ENCODE peak calls at places on chromosomes 11 and 22, in nine cellular contexts. M, I, E, L, H, D, A, W and G are unnamed samples. For H3K9me3, the result is how much of the 10 kb centered on the place peaks cover.

GRCh38 chr11:47514825-47515647 is 37.9 kb downstream of the CELF1 start:
- DNase-seq in W (no peak), A (no peak), H (peak), M (peak), L (no peak), E (no peak), D (peak), I (no peak), G (peak)

GRCh38 chr11:73028621-73029020 is 113.5 kb downstream of the FCHSD2 start:
- DNase-seq in L (no peak), I (no peak), M (no peak), E (no peak), H (no peak), A (no peak), D (no peak), W (no peak), G (no peak)

GRCh38 chr11:14357843-14358728 is 897 bp downstream of the RRAS2 start:
- DNase-seq in W (peak), A (peak), D (peak), E (no peak), M (peak), L (peak), I (peak), H (peak), G (peak)

GRCh38 chr11:131389582-131389981 is 19.2 kb downstream of the NTM start:
- DNase-seq in W (no peak), L (no peak), H (no peak), D (no peak), I (no peak), E (no peak), A (no peak), M (no peak), G (no peak)

GRCh38 chr22:24695958-24696511 is 78.5 kb downstream of the PIWIL3 start:
- DNase-seq in I (no peak), H (peak), E (no peak), W (peak), L (no peak), A (no peak), D (peak), M (no peak), G (no peak)

GRCh38 chr22:39958916-39959639 is 1.1 kb upstream of the TMA7B start:
- DNase-seq in I (no peak), H (no peak), L (no peak), D (no peak), W (no peak), E (no peak), M (no peak), A (no peak), G (no peak)

GRCh38 chr22:42340695-42341383 is 70.4 kb upstream of the TCF20 start:
- DNase-seq in L (no peak), H (no peak), W (no peak), E (no peak), I (no peak), D (no peak), A (no peak), M (no peak), G (no peak)

GRCh38 chr11:32079511-32079910 is 11.4 kb upstream of the RCN1 start:
- DNase-seq in M (no peak), W (no peak), E (no peak), A (no peak), L (no peak), I (no peak), H (no peak), D (no peak), G (no peak)

GRCh38 chr11:4090258-4090657 is 4.3 kb upstream of the RRM1 start:
- DNase-seq in A (no peak), I (no peak), W (no peak), L (no peak), D (no peak), H (no peak), M (no peak), E (no peak), G (no peak)

GRCh38 chr11:12175694-12176241 is 65.4 kb downstream of the MICAL2 start:
- DNase-seq in W (peak), L (no peak), I (no peak), M (peak), A (no peak), D (no peak), E (no peak), H (peak), G (peak)

GRCh38 chr22:26981520-26981919 is 324.1 kb downstream of the MIAT start:
- DNase-seq in W (no peak), H (peak), A (no peak), E (no peak), D (no peak), L (no peak), I (no peak), M (no peak), G (peak)

GRCh38 chr11:69825941-69826340 is 6.7 kb upstream of the FGF3 start:
- DNase-seq in D (no peak), M (no peak), H (no peak), A (no peak), L (no peak), W (no peak), I (no peak), E (no peak), G (no peak)

GRCh38 chr11:118224512-118225180 is at the start of gene JAML:
- DNase-seq in L (peak), I (peak), M (no peak), H (no peak), A (no peak), D (no peak), E (peak), W (no peak), G (no peak)

GRCh38 chr11:121310908-121311307 is 18.3 kb downstream of the SC5D start:
- DNase-seq in H (no peak), E (no peak), I (no peak), D (no peak), A (no peak), L (no peak), M (no peak), W (no peak), G (no peak)

GRCh38 chr11:133239530-133239929 is 292.8 kb downstream of the OPCML start:
- DNase-seq in W (no peak), D (no peak), I (no peak), A (no peak), L (no peak), E (no peak), M (no peak), H (no peak), G (no peak)

GRCh38 chr22:20803696-20804324 is 29.9 kb downstream of the SERPIND1 start:
- DNase-seq in H (peak), D (no peak), W (no peak), I (peak), A (no peak), L (no peak), M (no peak), E (peak), G (peak)

GRCh38 chr11:128468106-128468505 is 119.3 kb downstream of the ETS1 start:
- DNase-seq in I (no peak), H (no peak), A (no peak), D (no peak), E (no peak), M (no peak), W (no peak), L (no peak), G (no peak)

DNA sequence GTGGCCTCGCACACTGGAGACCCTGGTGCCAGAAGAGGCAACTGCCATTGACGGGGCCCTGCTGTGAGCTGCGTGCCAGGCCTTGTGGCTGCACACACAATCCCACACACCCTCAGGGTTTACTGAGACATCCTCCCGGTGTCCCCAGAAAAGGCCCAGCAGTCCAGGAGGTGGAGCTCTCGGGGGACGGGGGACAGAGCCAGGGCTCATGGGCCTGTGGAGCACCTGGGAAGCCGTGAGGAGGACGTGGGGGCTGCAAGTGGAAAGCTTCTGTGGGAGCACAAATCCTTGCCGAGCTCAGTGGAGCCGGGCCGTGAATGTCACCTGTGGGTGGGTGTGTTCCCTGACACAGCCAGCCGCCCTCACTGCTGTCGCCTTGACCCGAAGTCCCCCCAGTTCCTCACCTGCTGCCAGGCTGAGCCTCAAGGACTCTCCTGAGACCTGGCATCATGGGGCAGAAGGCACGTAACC is 609.7 kb downstream of the TBC1D22A start:
- DNase-seq in E (no peak), D (no peak), I (no peak), M (no peak), W (no peak), A (no peak), L (no peak), H (no peak), G (no peak)
- H3K9me3 ChIP-seq in E (under half), D (under half), I (under half), M (under half), W (under half), A (under half), L (under half), H (under half), G (under half)

GRCh38 chr11:64549969-64550368 is 41.1 kb upstream of the SLC22A12 start:
- DNase-seq in W (no peak), M (no peak), D (no peak), H (no peak), I (no peak), L (no peak), E (no peak), A (no peak), G (no peak)

GRCh38 chr11:64558065-64558745 is 32.8 kb upstream of the SLC22A12 start:
- DNase-seq in D (no peak), H (no peak), M (no peak), I (no peak), E (no peak), A (no peak), W (peak), L (no peak), G (no peak)

GRCh38 chr11:64556044-64556720 is 34.8 kb upstream of the SLC22A12 start:
- DNase-seq in M (no peak), H (no peak), E (no peak), A (no peak), W (peak), I (no peak), D (no peak), L (no peak), G (no peak)

GRCh38 chr11:64556721-64557250 is 34.2 kb upstream of the SLC22A12 start:
- DNase-seq in I (no peak), E (no peak), W (peak), L (no peak), M (no peak), D (no peak), H (no peak), A (no peak), G (no peak)

DNA sequence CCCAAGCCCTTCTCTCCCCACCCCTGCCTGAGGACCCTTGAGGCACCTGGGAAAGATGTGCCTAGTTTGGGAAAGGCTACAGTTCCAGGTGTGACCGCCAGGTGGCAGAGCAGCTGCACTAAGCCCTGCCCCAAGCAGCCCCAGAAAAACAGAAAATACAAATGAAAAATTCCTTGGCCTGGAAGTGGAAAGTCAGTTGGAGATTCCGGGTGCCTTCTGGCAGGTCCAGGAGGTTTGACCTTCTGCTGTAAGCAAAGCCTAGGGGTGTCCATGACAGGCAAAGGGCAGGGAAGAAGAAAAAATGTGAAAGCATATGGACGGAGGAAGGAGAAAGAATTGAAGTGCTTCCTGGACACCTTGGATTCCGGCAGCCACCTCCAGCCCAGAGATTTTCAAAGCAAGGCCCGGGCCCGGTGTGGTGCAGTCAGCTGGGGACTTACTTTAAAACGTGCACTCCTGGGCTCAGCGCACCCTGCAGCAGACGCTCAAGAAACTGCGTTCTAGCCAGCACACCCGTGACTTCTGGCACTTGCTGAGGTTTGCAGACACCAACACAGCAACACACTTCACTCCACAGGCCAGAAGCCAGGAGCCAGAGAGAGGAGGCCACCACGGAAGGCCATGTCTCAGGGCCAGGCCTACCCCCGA is 37.3 kb upstream of the SLC22A12 start:
- DNase-seq in M (no peak), W (peak), A (peak), L (peak), I (no peak), E (peak), H (peak), D (peak), G (peak)
- H3K4me3 ChIP-seq in M (no peak), W (no peak), A (no peak), L (no peak), I (no peak), E (no peak), H (no peak), D (no peak), G (no peak)

GRCh38 chr11:122578168-122578825 is 77.2 kb upstream of the UBASH3B start:
- DNase-seq in L (no peak), E (peak), D (no peak), M (no peak), I (no peak), H (peak), W (no peak), A (no peak), G (no peak)
- TF ChIP-seq CTCF in L (no peak), E (peak), D (no peak), M (no peak), I (no peak), H (no peak), W (no peak), A (no peak), G (no peak)

DNA sequence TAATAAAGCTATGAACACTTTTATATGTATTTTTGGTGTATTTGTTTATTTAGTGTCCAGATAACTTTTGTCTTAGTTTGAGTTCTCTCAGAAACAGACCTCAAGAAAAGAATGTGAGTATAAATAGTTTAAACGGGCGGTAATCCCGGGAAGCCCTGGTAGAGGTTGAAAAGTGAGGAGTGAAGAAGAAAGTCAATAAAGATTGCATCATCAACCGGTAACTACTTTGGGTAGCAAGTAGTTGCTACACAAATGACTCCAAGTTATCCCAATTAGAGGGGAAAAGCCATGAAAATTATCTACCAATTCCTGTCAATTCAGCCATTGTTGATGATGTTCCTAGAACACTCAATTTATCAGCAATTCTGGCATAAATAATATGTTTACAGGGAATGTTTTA is 870.3 kb upstream of the RAG2 start:
- DNase-seq in W (no peak), E (no peak), D (no peak), A (no peak), M (no peak), H (no peak), L (no peak), I (no peak), G (no peak)
- H3K9me3 ChIP-seq in W (under half), E (under half), D (under half), A (under half), M (under half), H (under half), L (under half), I (under half), G (under half)